ENCODE peak calls at places on chromosomes 13 and 19, in seven cellular contexts. P, S, F, M, O, B and C are unnamed samples.

GRCh38 chr19:43739836-43740235 is 14.9 kb downstream of the SMG9 start:
- DNase-seq in M (no peak), S (no peak), F (no peak), P (no peak), B (no peak), O (no peak), C (no peak)

GRCh38 chr19:56917998-56918397 is 77.5 kb upstream of the PEG3 start:
- DNase-seq in F (no peak), O (no peak), S (no peak), M (no peak), P (no peak), B (no peak), C (no peak)

GRCh38 chr13:82647540-82647939 is 1234.7 kb downstream of the SLITRK1 start:
- DNase-seq in B (no peak), S (no peak), M (no peak), P (no peak), F (no peak), O (no peak), C (no peak)

GRCh38 chr13:99442273-99442895 is 58.9 kb upstream of the TM9SF2 start:
- DNase-seq in M (peak), O (no peak), F (peak), B (peak), S (no peak), P (peak), C (peak)

GRCh38 chr19:41302624-41303351 is 7.2 kb upstream of the CCDC97 start:
- DNase-seq in B (no peak), P (no peak), O (no peak), F (no peak), M (peak), S (no peak), C (no peak)

GRCh38 chr13:26861951-26862350 is 101.4 kb upstream of the GPR12 start:
- DNase-seq in P (no peak), F (no peak), O (no peak), M (no peak), B (no peak), S (no peak), C (no peak)

GRCh38 chr19:37980419-37980975 is 73.5 kb downstream of the SIPA1L3 start:
- DNase-seq in M (peak), F (no peak), P (no peak), S (peak), B (no peak), O (no peak), C (no peak)

GRCh38 chr13:80979035-80979641 is 638.2 kb upstream of the SPRY2 start:
- DNase-seq in B (peak), S (no peak), P (peak), F (peak), O (peak), M (peak), C (peak)

GRCh38 chr13:112822851-112823250 is 133.0 kb downstream of the ATP11A start:
- DNase-seq in O (no peak), F (no peak), P (no peak), M (no peak), S (peak), B (no peak), C (no peak)

GRCh38 chr19:6039541-6040225 is 61.7 kb upstream of the RANBP3 start:
- DNase-seq in P (no peak), M (peak), F (no peak), B (no peak), O (no peak), S (peak), C (no peak)

GRCh38 chr13:52924241-52925148 is 76.1 kb upstream of the PCDH8 start:
- DNase-seq in F (no peak), O (no peak), P (no peak), B (no peak), M (no peak), S (no peak), C (no peak)

GRCh38 chr19:56066152-56067023 is 54.7 kb downstream of the ZNF787 start:
- DNase-seq in O (peak), F (peak), B (peak), P (peak), M (peak), S (no peak), C (peak)

GRCh38 chr19:54429176-54429495 is 13.9 kb downstream of the TTYH1 start:
- DNase-seq in B (no peak), P (no peak), O (no peak), F (no peak), S (no peak), M (no peak), C (no peak)

GRCh38 chr13:112153364-112153763 is 86.4 kb downstream of the SOX1 start:
- DNase-seq in M (no peak), B (no peak), P (no peak), F (no peak), O (no peak), S (peak), C (no peak)

GRCh38 chr19:3129112-3129511 is 6.7 kb upstream of the GNA15 start:
- DNase-seq in S (no peak), B (no peak), M (peak), O (no peak), P (no peak), F (peak), C (peak)

GRCh38 chr13:114072421-114072820 is 60.0 kb downstream of the RASA3 start:
- DNase-seq in P (no peak), F (no peak), M (no peak), B (no peak), S (peak), O (no peak), C (no peak)

GRCh38 chr13:114069376-114070097 is 62.9 kb downstream of the RASA3 start:
- DNase-seq in O (no peak), B (no peak), S (peak), F (no peak), M (no peak), P (no peak), C (no peak)

GRCh38 chr13:114071991-114072390 is 60.4 kb downstream of the RASA3 start:
- DNase-seq in B (no peak), F (no peak), S (peak), O (no peak), M (no peak), P (no peak), C (no peak)

GRCh38 chr13:114070098-114070799 is 62.2 kb downstream of the RASA3 start:
- DNase-seq in O (peak), M (no peak), S (peak), F (no peak), B (no peak), P (no peak), C (no peak)

DNA sequence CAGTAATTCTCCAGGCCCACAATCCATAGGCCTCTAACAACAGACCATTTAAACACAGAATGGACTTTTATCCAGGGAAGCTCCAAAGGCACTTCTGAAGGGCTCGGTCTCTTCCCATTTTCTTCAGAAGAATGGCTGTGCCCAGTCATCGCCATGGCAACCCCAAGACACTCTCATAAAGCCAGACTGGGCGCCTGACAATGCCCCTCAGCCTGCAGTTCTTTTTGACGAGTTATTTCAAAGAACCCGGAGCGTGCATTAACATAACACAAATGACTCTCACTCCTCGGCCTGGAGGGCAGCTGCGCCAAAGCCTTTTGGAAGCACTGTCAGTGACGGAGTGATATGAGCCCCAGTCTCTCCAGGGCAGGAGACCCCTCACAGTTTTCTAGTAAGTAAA is 61.0 kb downstream of the RASA3 start:
- DNase-seq in B (peak), M (no peak), O (no peak), P (no peak), S (peak), F (no peak), C (peak)
- TF ChIP-seq CTCF in B (no peak), M (no peak), O (no peak), P (no peak), S (no peak), F (no peak), C (no peak)

DNA sequence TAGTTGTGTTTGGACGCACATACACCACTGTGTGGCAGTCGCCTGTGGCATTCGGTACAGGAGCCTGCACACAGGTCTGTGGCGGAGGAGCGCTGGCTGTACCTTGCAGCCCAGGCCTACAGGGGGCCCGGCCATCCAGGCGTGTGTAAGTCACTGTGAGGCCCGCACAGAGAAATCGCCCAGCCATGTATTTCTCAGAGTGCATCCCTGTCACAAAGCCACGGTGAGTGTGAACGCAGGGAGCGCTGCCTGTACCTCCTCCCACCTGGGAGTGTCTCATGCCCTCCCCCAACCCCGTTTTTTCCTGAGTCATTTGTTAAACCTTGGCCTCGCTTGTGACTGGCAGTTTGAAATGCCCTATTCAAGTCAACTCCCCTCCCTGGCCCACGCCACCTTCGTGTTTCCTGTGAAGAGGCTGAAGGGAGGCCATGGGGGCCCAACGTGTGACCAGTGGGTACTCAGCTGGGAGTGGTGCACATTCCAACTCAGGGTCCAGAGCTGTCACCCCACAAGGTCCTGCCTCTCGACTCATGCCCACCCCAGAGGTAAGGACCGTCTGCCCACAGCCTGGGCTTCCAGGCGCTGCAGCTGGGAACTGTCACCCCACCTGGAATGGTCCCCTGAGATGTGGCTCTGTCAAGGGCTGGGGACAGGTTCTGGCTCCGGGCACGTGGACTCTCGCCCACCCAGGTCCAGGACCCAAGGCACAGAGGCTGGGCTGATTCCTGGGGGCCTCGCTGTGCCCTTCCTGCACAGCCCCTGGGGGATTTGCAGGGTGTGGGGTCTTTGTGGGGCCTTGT is 11.6 kb upstream of the RASA3 start:
- DNase-seq in B (no peak), P (no peak), M (peak), S (peak), F (no peak), O (peak), C (no peak)
- TF ChIP-seq CTCF in B (peak), P (no peak), M (peak), S (no peak), F (no peak), O (no peak), C (no peak)

GRCh38 chr19:13187419-13187818 is 37.2 kb downstream of the IER2 start:
- DNase-seq in B (no peak), F (no peak), S (no peak), P (no peak), O (no peak), M (no peak), C (no peak)
- TF ChIP-seq CTCF in B (no peak), F (no peak), S (no peak), P (no peak), O (no peak), M (no peak), C (no peak)

GRCh38 chr13:76822691-76823267 is 63.4 kb downstream of the KCTD12 start:
- DNase-seq in P (no peak), F (peak), M (peak), B (no peak), S (no peak), O (no peak), C (peak)
- TF ChIP-seq CTCF in P (peak), F (peak), M (peak), B (no peak), S (no peak), O (peak), C (peak)

GRCh38 chr19:4534836-4535658 is at the start of gene PLIN5:
- DNase-seq in M (peak), F (peak), B (peak), S (no peak), O (peak), P (peak), C (no peak)
- TF ChIP-seq CTCF in M (no peak), F (no peak), B (no peak), S (no peak), O (no peak), P (no peak), C (no peak)

DNA sequence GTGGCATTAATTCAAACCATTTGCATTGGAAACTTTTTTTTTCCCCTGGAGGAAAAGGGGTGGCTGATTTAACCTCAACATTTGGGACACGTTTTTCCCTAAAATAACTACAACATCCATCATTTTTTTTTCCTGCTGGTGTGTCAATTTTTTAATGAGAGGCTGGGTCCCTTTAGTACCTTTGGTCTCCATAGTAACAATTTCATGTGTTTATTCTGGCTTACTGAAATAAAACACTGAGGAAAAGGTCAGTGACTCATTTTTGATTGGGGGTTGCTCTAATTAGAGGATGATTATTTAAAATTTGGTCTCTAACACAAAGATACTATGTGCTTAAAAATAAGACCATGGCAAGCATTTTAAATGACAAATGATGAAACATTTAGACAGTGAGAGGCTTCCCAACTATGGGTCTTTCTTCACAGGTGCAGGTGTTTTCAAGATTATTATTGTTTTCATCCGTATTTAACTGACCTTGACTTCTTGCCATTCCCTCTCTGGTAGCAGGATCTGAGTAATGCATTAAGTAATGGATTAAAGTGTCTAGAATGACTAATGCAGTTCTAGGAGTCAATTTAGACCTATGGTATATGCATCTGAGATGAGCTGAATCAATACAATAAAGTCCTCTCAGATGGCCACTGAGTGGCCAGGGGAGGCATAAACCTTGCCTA is 406.4 kb downstream of the KCNRG start:
- DNase-seq in P (no peak), O (no peak), F (peak), B (no peak), S (no peak), M (no peak), C (peak)
- TF ChIP-seq CTCF in P (no peak), O (no peak), F (no peak), B (no peak), S (no peak), M (no peak), C (no peak)